ENCODE peak calls at places on chromosomes 2 and 18, in six cellular contexts. One of them, this sample, is unnamed.

GRCh38 chr2:171574149-171574795 is 52.0 kb downstream of the CYBRD1 start:
- DNase-seq in colonic mucosa: peak
- DNase-seq in CD8-positive, alpha-beta memory T cell: peak
- DNase-seq in esophagus squamous epithelium: peak
- DNase-seq in mesendoderm: peak
- DNase-seq in RWPE1: peak
- DNase-seq in this sample: no peak

GRCh38 chr18:36419913-36420531 is 122.5 kb downstream of the FHOD3 start:
- DNase-seq in CD8-positive, alpha-beta memory T cell: no peak
- DNase-seq in RWPE1: peak
- DNase-seq in mesendoderm: peak
- DNase-seq in esophagus squamous epithelium: no peak
- DNase-seq in colonic mucosa: no peak
- DNase-seq in this sample: peak

GRCh38 chr2:71884303-71885042 is 263.2 kb downstream of the CYP26B1 start:
- DNase-seq in esophagus squamous epithelium: no peak
- DNase-seq in CD8-positive, alpha-beta memory T cell: no peak
- DNase-seq in mesendoderm: no peak
- DNase-seq in colonic mucosa: no peak
- DNase-seq in RWPE1: no peak
- DNase-seq in this sample: no peak

GRCh38 chr2:134836986-134837385 is 1.4 kb upstream of the ACMSD start:
- DNase-seq in colonic mucosa: no peak
- DNase-seq in mesendoderm: no peak
- DNase-seq in RWPE1: peak
- DNase-seq in CD8-positive, alpha-beta memory T cell: no peak
- DNase-seq in esophagus squamous epithelium: no peak
- DNase-seq in this sample: peak

GRCh38 chr18:5305835-5306234 is 10.3 kb upstream of the ZBTB14 start:
- DNase-seq in CD8-positive, alpha-beta memory T cell: no peak
- DNase-seq in colonic mucosa: no peak
- DNase-seq in esophagus squamous epithelium: no peak
- DNase-seq in RWPE1: no peak
- DNase-seq in mesendoderm: no peak
- DNase-seq in this sample: no peak

GRCh38 chr18:23828426-23828825 is 139.2 kb downstream of the LAMA3 start:
- DNase-seq in mesendoderm: peak
- DNase-seq in RWPE1: peak
- DNase-seq in CD8-positive, alpha-beta memory T cell: peak
- DNase-seq in colonic mucosa: no peak
- DNase-seq in esophagus squamous epithelium: no peak
- DNase-seq in this sample: peak

GRCh38 chr2:148602918-148603561 is 41.5 kb upstream of the EPC2 start:
- DNase-seq in RWPE1: no peak
- DNase-seq in esophagus squamous epithelium: no peak
- DNase-seq in CD8-positive, alpha-beta memory T cell: no peak
- DNase-seq in colonic mucosa: no peak
- DNase-seq in mesendoderm: no peak
- DNase-seq in this sample: no peak

GRCh38 chr2:240460243-240460630 is 24.8 kb downstream of the GPC1 start:
- DNase-seq in esophagus squamous epithelium: no peak
- DNase-seq in CD8-positive, alpha-beta memory T cell: peak
- DNase-seq in colonic mucosa: no peak
- DNase-seq in mesendoderm: no peak
- DNase-seq in RWPE1: no peak
- DNase-seq in this sample: no peak

GRCh38 chr18:46411862-46412690 is 244.9 kb downstream of the LOXHD1 start:
- DNase-seq in CD8-positive, alpha-beta memory T cell: no peak
- DNase-seq in colonic mucosa: peak
- DNase-seq in RWPE1: no peak
- DNase-seq in esophagus squamous epithelium: no peak
- DNase-seq in mesendoderm: peak
- DNase-seq in this sample: no peak

GRCh38 chr2:77566131-77566530 is 44.0 kb upstream of the LRRTM4 start:
- DNase-seq in CD8-positive, alpha-beta memory T cell: no peak
- DNase-seq in esophagus squamous epithelium: no peak
- DNase-seq in colonic mucosa: no peak
- DNase-seq in RWPE1: no peak
- DNase-seq in mesendoderm: peak
- DNase-seq in this sample: no peak

GRCh38 chr2:111054791-111055627 is 65.7 kb upstream of the BCL2L11 start:
- DNase-seq in CD8-positive, alpha-beta memory T cell: no peak
- DNase-seq in mesendoderm: no peak
- DNase-seq in esophagus squamous epithelium: no peak
- DNase-seq in RWPE1: no peak
- DNase-seq in colonic mucosa: no peak
- DNase-seq in this sample: no peak

GRCh38 chr2:114727012-114727411 is 284.6 kb downstream of the DPP10 start:
- DNase-seq in esophagus squamous epithelium: no peak
- DNase-seq in colonic mucosa: no peak
- DNase-seq in mesendoderm: peak
- DNase-seq in CD8-positive, alpha-beta memory T cell: no peak
- DNase-seq in RWPE1: no peak
- DNase-seq in this sample: no peak

GRCh38 chr18:78934003-78934402 is 45.6 kb upstream of the SALL3 start:
- DNase-seq in esophagus squamous epithelium: no peak
- DNase-seq in colonic mucosa: no peak
- DNase-seq in RWPE1: no peak
- DNase-seq in mesendoderm: no peak
- DNase-seq in CD8-positive, alpha-beta memory T cell: no peak
- DNase-seq in this sample: no peak

GRCh38 chr2:58204195-58204959 is 36.7 kb downstream of the FANCL start:
- DNase-seq in mesendoderm: no peak
- DNase-seq in colonic mucosa: no peak
- DNase-seq in RWPE1: no peak
- DNase-seq in CD8-positive, alpha-beta memory T cell: no peak
- DNase-seq in esophagus squamous epithelium: no peak
- DNase-seq in this sample: no peak

GRCh38 chr2:55877101-55877500 is 46.5 kb downstream of the EFEMP1 start:
- DNase-seq in RWPE1: no peak
- DNase-seq in CD8-positive, alpha-beta memory T cell: no peak
- DNase-seq in mesendoderm: no peak
- DNase-seq in esophagus squamous epithelium: no peak
- DNase-seq in colonic mucosa: no peak
- DNase-seq in this sample: no peak

GRCh38 chr2:187453078-187453641 is 5.1 kb upstream of the CALCRL start:
- DNase-seq in CD8-positive, alpha-beta memory T cell: no peak
- DNase-seq in esophagus squamous epithelium: no peak
- DNase-seq in RWPE1: peak
- DNase-seq in mesendoderm: peak
- DNase-seq in colonic mucosa: no peak
- DNase-seq in this sample: no peak

GRCh38 chr18:23259701-23260661 is 124.7 kb downstream of the CABLES1 start:
- DNase-seq in colonic mucosa: peak
- DNase-seq in esophagus squamous epithelium: no peak
- DNase-seq in CD8-positive, alpha-beta memory T cell: no peak
- DNase-seq in mesendoderm: peak
- DNase-seq in RWPE1: peak
- DNase-seq in this sample: no peak

GRCh38 chr2:224359569-224359968 is 42.3 kb downstream of the FAM124B start:
- DNase-seq in colonic mucosa: no peak
- DNase-seq in mesendoderm: peak
- DNase-seq in CD8-positive, alpha-beta memory T cell: no peak
- DNase-seq in esophagus squamous epithelium: no peak
- DNase-seq in RWPE1: no peak
- DNase-seq in this sample: no peak

GRCh38 chr18:60601249-60601648 is 228.7 kb upstream of the MC4R start:
- DNase-seq in mesendoderm: no peak
- DNase-seq in CD8-positive, alpha-beta memory T cell: no peak
- DNase-seq in RWPE1: no peak
- DNase-seq in esophagus squamous epithelium: no peak
- DNase-seq in colonic mucosa: no peak
- DNase-seq in this sample: no peak

GRCh38 chr2:217890445-217890844 is 112.3 kb downstream of the TNS1 start:
- DNase-seq in esophagus squamous epithelium: no peak
- DNase-seq in mesendoderm: peak
- DNase-seq in RWPE1: no peak
- DNase-seq in colonic mucosa: no peak
- DNase-seq in CD8-positive, alpha-beta memory T cell: no peak
- DNase-seq in this sample: no peak

GRCh38 chr18:56973487-56973886 is 173.4 kb upstream of the BOD1L2 start:
- DNase-seq in RWPE1: no peak
- DNase-seq in CD8-positive, alpha-beta memory T cell: no peak
- DNase-seq in mesendoderm: no peak
- DNase-seq in esophagus squamous epithelium: no peak
- DNase-seq in colonic mucosa: no peak
- DNase-seq in this sample: no peak

GRCh38 chr2:9536504-9536903 is 19.1 kb downstream of the ADAM17 start:
- DNase-seq in RWPE1: no peak
- DNase-seq in mesendoderm: no peak
- DNase-seq in esophagus squamous epithelium: no peak
- DNase-seq in colonic mucosa: no peak
- DNase-seq in CD8-positive, alpha-beta memory T cell: no peak
- DNase-seq in this sample: no peak

GRCh38 chr2:9535177-9535576 is 20.5 kb downstream of the ADAM17 start:
- DNase-seq in RWPE1: no peak
- DNase-seq in mesendoderm: no peak
- DNase-seq in esophagus squamous epithelium: no peak
- DNase-seq in colonic mucosa: no peak
- DNase-seq in CD8-positive, alpha-beta memory T cell: no peak
- DNase-seq in this sample: no peak

GRCh38 chr2:9539530-9539929 is 16.1 kb downstream of the ADAM17 start:
- DNase-seq in esophagus squamous epithelium: no peak
- DNase-seq in colonic mucosa: no peak
- DNase-seq in CD8-positive, alpha-beta memory T cell: no peak
- DNase-seq in RWPE1: no peak
- DNase-seq in mesendoderm: no peak
- DNase-seq in this sample: no peak

GRCh38 chr2:9533663-9534062 is 22.0 kb downstream of the ADAM17 start:
- DNase-seq in RWPE1: no peak
- DNase-seq in esophagus squamous epithelium: no peak
- DNase-seq in CD8-positive, alpha-beta memory T cell: no peak
- DNase-seq in mesendoderm: no peak
- DNase-seq in colonic mucosa: no peak
- DNase-seq in this sample: no peak

GRCh38 chr2:9538000-9538507 is 17.6 kb downstream of the ADAM17 start:
- DNase-seq in esophagus squamous epithelium: no peak
- DNase-seq in CD8-positive, alpha-beta memory T cell: no peak
- DNase-seq in colonic mucosa: no peak
- DNase-seq in mesendoderm: no peak
- DNase-seq in RWPE1: peak
- DNase-seq in this sample: no peak
- H3K27ac ChIP-seq in esophagus squamous epithelium: no peak
- H3K27ac ChIP-seq in CD8-positive, alpha-beta memory T cell: no peak
- H3K27ac ChIP-seq in colonic mucosa: no peak
- H3K27ac ChIP-seq in mesendoderm: no peak
- H3K27ac ChIP-seq in RWPE1: peak
- H3K27ac ChIP-seq in this sample: no peak

GRCh38 chr2:40115348-40115747 is 336.3 kb upstream of the THUMPD2 start:
- DNase-seq in mesendoderm: no peak
- DNase-seq in colonic mucosa: no peak
- DNase-seq in CD8-positive, alpha-beta memory T cell: no peak
- DNase-seq in esophagus squamous epithelium: no peak
- DNase-seq in RWPE1: no peak
- DNase-seq in this sample: no peak

GRCh38 chr2:40115894-40116293 is 336.0 kb downstream of the SLC8A1 start:
- DNase-seq in esophagus squamous epithelium: no peak
- DNase-seq in mesendoderm: no peak
- DNase-seq in RWPE1: no peak
- DNase-seq in CD8-positive, alpha-beta memory T cell: no peak
- DNase-seq in colonic mucosa: no peak
- DNase-seq in this sample: no peak

GRCh38 chr2:40118622-40119021 is 333.3 kb downstream of the SLC8A1 start:
- DNase-seq in mesendoderm: no peak
- DNase-seq in CD8-positive, alpha-beta memory T cell: no peak
- DNase-seq in colonic mucosa: peak
- DNase-seq in RWPE1: no peak
- DNase-seq in esophagus squamous epithelium: no peak
- DNase-seq in this sample: no peak

GRCh38 chr2:40113997-40114396 is 334.9 kb upstream of the THUMPD2 start:
- DNase-seq in CD8-positive, alpha-beta memory T cell: no peak
- DNase-seq in mesendoderm: no peak
- DNase-seq in esophagus squamous epithelium: no peak
- DNase-seq in RWPE1: no peak
- DNase-seq in colonic mucosa: no peak
- DNase-seq in this sample: no peak

GRCh38 chr2:40113272-40113671 is 334.2 kb upstream of the THUMPD2 start:
- DNase-seq in colonic mucosa: no peak
- DNase-seq in CD8-positive, alpha-beta memory T cell: no peak
- DNase-seq in mesendoderm: no peak
- DNase-seq in esophagus squamous epithelium: no peak
- DNase-seq in RWPE1: no peak
- DNase-seq in this sample: no peak
- H3K27ac ChIP-seq in colonic mucosa: no peak
- H3K27ac ChIP-seq in CD8-positive, alpha-beta memory T cell: no peak
- H3K27ac ChIP-seq in mesendoderm: no peak
- H3K27ac ChIP-seq in esophagus squamous epithelium: no peak
- H3K27ac ChIP-seq in RWPE1: no peak
- H3K27ac ChIP-seq in this sample: no peak

DNA sequence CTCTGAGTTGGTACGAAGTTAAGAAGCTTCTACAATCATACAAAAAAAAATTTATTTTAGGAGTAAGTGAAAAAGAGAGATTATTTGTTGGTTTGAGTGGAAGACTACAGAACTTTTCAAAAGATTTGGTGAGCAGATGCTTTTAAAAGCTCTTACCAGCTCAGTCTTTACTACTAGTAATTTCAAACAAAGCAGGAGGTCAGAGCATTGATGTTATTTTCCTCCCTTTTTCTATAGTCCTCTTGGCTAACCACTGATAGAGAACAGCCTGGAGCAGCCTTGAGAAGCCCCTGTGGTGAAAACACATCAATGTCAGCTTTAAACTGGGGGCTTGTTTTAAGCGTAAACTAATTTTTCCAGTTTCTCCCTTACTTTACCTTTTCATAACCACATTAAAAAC is 559.3 kb upstream of the CDH2 start:
- DNase-seq in colonic mucosa: no peak
- DNase-seq in esophagus squamous epithelium: no peak
- DNase-seq in mesendoderm: peak
- DNase-seq in RWPE1: no peak
- DNase-seq in CD8-positive, alpha-beta memory T cell: no peak
- DNase-seq in this sample: no peak
- H3K27ac ChIP-seq in colonic mucosa: no peak
- H3K27ac ChIP-seq in esophagus squamous epithelium: no peak
- H3K27ac ChIP-seq in mesendoderm: no peak
- H3K27ac ChIP-seq in RWPE1: no peak
- H3K27ac ChIP-seq in CD8-positive, alpha-beta memory T cell: no peak
- H3K27ac ChIP-seq in this sample: peak

GRCh38 chr2:85924522-85924921 is 35.7 kb upstream of the ST3GAL5 start:
- DNase-seq in colonic mucosa: peak
- DNase-seq in CD8-positive, alpha-beta memory T cell: no peak
- DNase-seq in mesendoderm: peak
- DNase-seq in esophagus squamous epithelium: no peak
- DNase-seq in RWPE1: peak
- DNase-seq in this sample: no peak

GRCh38 chr2:85925216-85925671 is 36.5 kb upstream of the ST3GAL5 start:
- DNase-seq in RWPE1: no peak
- DNase-seq in mesendoderm: no peak
- DNase-seq in colonic mucosa: no peak
- DNase-seq in esophagus squamous epithelium: no peak
- DNase-seq in CD8-positive, alpha-beta memory T cell: no peak
- DNase-seq in this sample: no peak

GRCh38 chr2:85926931-85927527 is 38.2 kb upstream of the ST3GAL5 start:
- DNase-seq in CD8-positive, alpha-beta memory T cell: no peak
- DNase-seq in RWPE1: no peak
- DNase-seq in colonic mucosa: no peak
- DNase-seq in mesendoderm: no peak
- DNase-seq in esophagus squamous epithelium: no peak
- DNase-seq in this sample: no peak

GRCh38 chr2:85929096-85930044 is 40.6 kb upstream of the ST3GAL5 start:
- DNase-seq in esophagus squamous epithelium: no peak
- DNase-seq in colonic mucosa: no peak
- DNase-seq in CD8-positive, alpha-beta memory T cell: no peak
- DNase-seq in mesendoderm: peak
- DNase-seq in RWPE1: no peak
- DNase-seq in this sample: no peak

GRCh38 chr2:85926526-85926925 is 37.7 kb upstream of the ST3GAL5 start:
- DNase-seq in colonic mucosa: no peak
- DNase-seq in esophagus squamous epithelium: no peak
- DNase-seq in mesendoderm: no peak
- DNase-seq in CD8-positive, alpha-beta memory T cell: no peak
- DNase-seq in RWPE1: no peak
- DNase-seq in this sample: no peak
- H3K27ac ChIP-seq in colonic mucosa: no peak
- H3K27ac ChIP-seq in esophagus squamous epithelium: no peak
- H3K27ac ChIP-seq in mesendoderm: no peak
- H3K27ac ChIP-seq in CD8-positive, alpha-beta memory T cell: no peak
- H3K27ac ChIP-seq in RWPE1: no peak
- H3K27ac ChIP-seq in this sample: no peak

This sample was measured in epithelial cell of prostate.